ENCODE peak calls at places on chromosomes 3 and 15, in four cellular contexts. N, X, K and T are unnamed samples.

GRCh38 chr3:58260733-58261132 is 23.1 kb downstream of the ABHD6 start:
- DNase-seq in K (no peak), X (no peak), N (no peak), T (no peak)

GRCh38 chr3:81554805-81555204 is 206.6 kb downstream of the GBE1 start:
- DNase-seq in N (no peak), K (no peak), X (no peak), T (no peak)

GRCh38 chr3:38031022-38031994 is 1.9 kb upstream of the PLCD1 start:
- DNase-seq in X (no peak), K (no peak), N (no peak), T (no peak)

GRCh38 chr3:188974856-188975611 is 196.7 kb upstream of the TPRG1 start:
- DNase-seq in X (peak; percentile 46), K (peak; percentile 54), N (no peak), T (no peak)

GRCh38 chr15:38563723-38564519 is 693 bp downstream of the RASGRP1 start:
- DNase-seq in N (peak; percentile 94), X (peak; percentile 78), K (peak; percentile 94), T (no peak)

GRCh38 chr3:54353547-54354339 is 231.4 kb downstream of the CACNA2D3 start:
- DNase-seq in X (no peak), K (no peak), N (no peak), T (no peak)

GRCh38 chr3:12812812-12813211 is 16.3 kb downstream of the CAND2 start:
- DNase-seq in X (no peak), N (no peak), K (no peak), T (no peak)

GRCh38 chr3:173911446-173911845 is 513.9 kb downstream of the NLGN1 start:
- DNase-seq in K (no peak), N (no peak), X (no peak), T (peak; percentile 88)

GRCh38 chr15:86876387-86876786 is 796.7 kb downstream of the AGBL1 start:
- DNase-seq in X (no peak), N (no peak), K (no peak), T (no peak)

GRCh38 chr3:42572278-42572677 is 9.5 kb downstream of the SEC22C start:
- DNase-seq in K (no peak), X (peak; percentile 44), N (no peak), T (peak; percentile 20)

GRCh38 chr3:71416868-71417267 is 166.7 kb downstream of the FOXP1 start:
- DNase-seq in N (no peak), K (peak; percentile 55), X (peak; percentile 43), T (no peak)

GRCh38 chr15:44763187-44763586 is 26.9 kb downstream of the TRIM69 start:
- DNase-seq in K (no peak), X (no peak), N (no peak), T (no peak)

GRCh38 chr15:61654918-61655317 is 405.3 kb downstream of the VPS13C start:
- DNase-seq in N (no peak), X (no peak), K (no peak), T (peak; percentile 8)

GRCh38 chr15:62066663-62067447 is at the start of gene C2CD4A:
- DNase-seq in N (peak; percentile 50), K (peak; percentile 74), X (peak; percentile 78), T (peak; percentile 42)

GRCh38 chr3:12727481-12727880 is 31.6 kb downstream of the TMEM40 start:
- DNase-seq in X (no peak), N (no peak), K (no peak), T (no peak)

GRCh38 chr3:150371741-150372254 is 36.3 kb upstream of the TSC22D2 start:
- DNase-seq in X (peak; percentile 68), K (no peak), N (no peak), T (no peak)

GRCh38 chr15:35549567-35549966 is 3.6 kb upstream of the DPH6 start:
- DNase-seq in K (no peak), X (no peak), N (no peak), T (no peak)

GRCh38 chr3:196620228-196620627 is 19.3 kb upstream of the NRROS start:
- DNase-seq in X (peak; percentile 82), K (no peak), N (no peak), T (no peak)